ENCODE peak calls at places on chromosome 16, in seven cellular contexts. D is PC-3, E is RWPE1, J is thoracic aorta, H is gastrocnemius medialis, P is substantia nigra, T is pancreas. S is an unnamed sample.

GRCh38 chr16:81445926-81446317 is 1.3 kb downstream of the CMIP start:
- DNase-seq in D (no peak), E (no peak), J (no peak), H (no peak), P (no peak), T (no peak), S (no peak)

GRCh38 chr16:31501966-31502348 is 6.2 kb downstream of the RUSF1 start:
- DNase-seq in D (no peak), E (no peak), J (no peak), H (no peak), P (no peak), T (no peak), S (no peak)

GRCh38 chr16:85750827-85751641 is at the start of gene C16orf74:
- DNase-seq in D (peak), E (peak), J (no peak), H (no peak), P (no peak), T (peak), S (no peak)

GRCh38 chr16:30902070-30902972 is 5.9 kb downstream of the CTF1 start:
- DNase-seq in D (peak), E (peak), J (no peak), H (peak), P (no peak), T (peak), S (no peak)

GRCh38 chr16:82888616-82889015 is 261.8 kb downstream of the CDH13 start:
- DNase-seq in D (no peak), E (no peak), J (no peak), H (no peak), P (no peak), T (no peak), S (peak)

GRCh38 chr16:89345663-89346150 is 128.2 kb downstream of the ZNF778 start:
- DNase-seq in D (peak), E (no peak), J (no peak), H (no peak), P (no peak), T (peak), S (no peak)

GRCh38 chr16:18932243-18932997 is 6.2 kb upstream of the SMG1 start:
- DNase-seq in D (peak), E (no peak), J (peak), H (peak), P (no peak), T (no peak), S (no peak)

GRCh38 chr16:14354561-14355351 is 275.3 kb downstream of the PARN start:
- DNase-seq in D (no peak), E (no peak), J (no peak), H (peak), P (no peak), T (no peak), S (no peak)

GRCh38 chr16:74710401-74710800 is 9.7 kb upstream of the MLKL start:
- DNase-seq in D (no peak), E (no peak), J (no peak), H (no peak), P (no peak), T (no peak), S (no peak)
- H3K27ac ChIP-seq in D (no peak), E (no peak), J (no peak), H (no peak), P (peak), T (no peak), S (no peak)

GRCh38 chr16:49838361-49838638 is 17.6 kb downstream of the ZNF423 start:
- DNase-seq in D (no peak), E (no peak), J (no peak), H (no peak), P (no peak), T (no peak), S (no peak)
- H3K27ac ChIP-seq in D (no peak), E (no peak), J (no peak), H (peak), P (no peak), T (no peak), S (no peak)

GRCh38 chr16:80372341-80372740 is 168.5 kb upstream of the DYNLRB2 start:
- DNase-seq in D (no peak), E (no peak), J (no peak), H (no peak), P (no peak), T (no peak), S (no peak)

GRCh38 chr16:80375513-80375912 is 165.3 kb upstream of the DYNLRB2 start:
- DNase-seq in D (no peak), E (no peak), J (no peak), H (no peak), P (no peak), T (no peak), S (no peak)

GRCh38 chr16:80375973-80376372 is 164.8 kb upstream of the DYNLRB2 start:
- DNase-seq in D (no peak), E (no peak), J (no peak), H (no peak), P (no peak), T (no peak), S (no peak)

GRCh38 chr16:80377621-80378020 is 163.2 kb upstream of the DYNLRB2 start:
- DNase-seq in D (no peak), E (no peak), J (no peak), H (no peak), P (no peak), T (no peak), S (no peak)

DNA sequence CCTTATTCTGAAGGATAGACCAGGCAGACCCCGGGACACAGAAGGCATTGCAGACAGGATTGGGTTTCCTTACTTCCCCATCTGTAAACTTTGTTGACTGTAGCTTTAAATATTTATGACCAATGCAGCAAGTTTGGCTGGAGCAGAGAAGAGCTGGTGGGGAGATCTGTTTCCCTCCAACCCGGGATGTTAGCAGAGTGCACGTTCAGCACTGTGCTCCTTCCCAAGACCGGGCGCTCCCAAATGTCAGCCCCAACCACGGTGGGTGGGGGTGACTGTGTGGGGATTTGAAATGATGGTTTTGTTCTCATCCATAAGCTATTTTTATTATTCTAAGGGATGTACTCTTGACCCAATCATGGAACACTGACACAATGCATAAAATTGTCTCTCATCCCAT is 163.9 kb upstream of the DYNLRB2 start:
- DNase-seq in D (no peak), E (no peak), J (no peak), H (no peak), P (no peak), T (no peak), S (no peak)
- H3K27ac ChIP-seq in D (no peak), E (no peak), J (no peak), H (no peak), P (no peak), T (no peak), S (no peak)

GRCh38 chr16:88118376-88118775 is 167.1 kb downstream of the BANP start:
- DNase-seq in D (no peak), E (no peak), J (no peak), H (no peak), P (no peak), T (no peak), S (no peak)
- H3K27ac ChIP-seq in D (peak), E (peak), J (no peak), H (no peak), P (no peak), T (no peak), S (peak)

GRCh38 chr16:87556941-87557459 is 45.3 kb upstream of the JPH3 start:
- DNase-seq in D (no peak), E (no peak), J (no peak), H (peak), P (no peak), T (no peak), S (no peak)
- H3K27ac ChIP-seq in D (no peak), E (no peak), J (peak), H (peak), P (no peak), T (no peak), S (peak)

GRCh38 chr16:15586716-15587115 is 56.2 kb downstream of the MARF1 start:
- DNase-seq in D (no peak), E (no peak), J (no peak), H (no peak), P (no peak), T (no peak), S (no peak)
- H3K27ac ChIP-seq in D (no peak), E (no peak), J (no peak), H (no peak), P (no peak), T (no peak), S (no peak)

DNA sequence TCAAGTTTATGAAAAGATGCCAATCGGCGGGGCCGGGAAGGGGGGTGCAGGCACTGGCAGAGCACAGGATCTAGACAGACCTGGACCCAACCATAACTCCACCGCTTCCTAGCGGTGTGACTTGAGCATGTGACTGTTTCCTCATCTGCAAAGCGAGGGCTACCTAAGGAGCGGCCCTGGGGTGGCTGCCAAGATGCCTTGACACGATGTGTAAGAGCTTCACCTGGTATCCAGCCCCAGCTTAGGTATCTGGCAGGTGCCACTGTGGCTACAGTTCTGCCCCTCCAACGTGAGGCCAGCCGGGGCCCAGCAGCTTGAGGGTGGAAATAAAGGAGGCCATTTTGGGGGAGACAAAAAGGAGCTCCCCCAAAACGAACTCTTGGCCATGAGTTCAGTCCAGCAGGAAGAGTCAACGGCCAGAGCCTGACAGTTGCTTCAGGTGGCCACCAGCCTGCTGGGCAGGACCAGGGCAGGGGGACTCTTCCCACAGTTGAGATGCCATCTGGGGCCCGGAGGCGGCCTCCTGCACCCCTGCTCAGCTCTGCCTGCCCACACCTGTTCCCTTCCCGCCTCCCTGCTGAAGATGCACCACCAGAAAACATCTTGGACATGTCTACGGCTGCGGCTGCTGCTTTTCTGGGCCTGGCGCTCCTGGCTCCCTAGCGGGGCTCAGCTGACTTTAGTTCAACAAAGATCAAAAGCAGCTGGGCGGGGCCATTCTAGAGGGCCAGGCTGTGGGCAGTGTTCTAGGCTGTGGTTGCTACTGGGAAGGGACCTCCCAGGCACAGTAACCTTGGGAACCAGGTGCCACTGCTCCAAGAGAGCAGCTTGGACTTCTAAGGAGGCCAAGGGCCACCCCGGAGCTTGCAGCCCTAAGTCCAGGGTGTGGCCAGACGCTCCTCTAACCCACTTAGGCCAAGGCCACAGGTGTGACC is 3.4 kb upstream of the MTSS2 start:
- DNase-seq in D (no peak), E (no peak), J (no peak), H (peak), P (no peak), T (no peak), S (no peak)
- H3K27ac ChIP-seq in D (no peak), E (peak), J (peak), H (peak), P (peak), T (no peak), S (no peak)

GRCh38 chr16:22631264-22631663 is 120.6 kb downstream of the NPIPB5 start:
- DNase-seq in D (no peak), E (no peak), J (no peak), H (no peak), P (no peak), T (no peak), S (no peak)

GRCh38 chr16:22632621-22633020 is 121.9 kb downstream of the NPIPB5 start:
- DNase-seq in D (no peak), E (no peak), J (no peak), H (no peak), P (no peak), T (no peak), S (no peak)

GRCh38 chr16:22634913-22635312 is 124.2 kb downstream of the NPIPB5 start:
- DNase-seq in D (no peak), E (no peak), J (no peak), H (no peak), P (no peak), T (no peak), S (no peak)

GRCh38 chr16:22633794-22634193 is 123.1 kb downstream of the NPIPB5 start:
- DNase-seq in D (no peak), E (no peak), J (no peak), H (no peak), P (no peak), T (no peak), S (no peak)

GRCh38 chr16:22633280-22633679 is 122.6 kb downstream of the NPIPB5 start:
- DNase-seq in D (no peak), E (no peak), J (no peak), H (no peak), P (no peak), T (no peak), S (no peak)
- H3K27ac ChIP-seq in D (no peak), E (no peak), J (no peak), H (no peak), P (no peak), T (no peak), S (no peak)

S was measured in AG04450.